ENCODE peak calls at places on chromosomes 4 and X, in nine cellular contexts. L is MM.1S; D is cardiac muscle cell; Z is adrenal gland; O is BJ; N is gastrocnemius medialis; I is right cardiac atrium; Q is CD8-positive, alpha-beta memory T cell; X is effector memory CD4-positive, alpha-beta T cell. J is an unnamed sample. For H3K27me3, the result is how much of the 10 kb centered on the place peaks cover.

GRCh38 chr4:32488690-32489089 is 1768.5 kb downstream of the PCDH7 start:
- DNase-seq in D (peak), Q (no peak), Z (no peak), O (no peak), L (no peak), N (no peak), I (no peak), X (no peak), J (no peak)

GRCh38 chr4:141464366-141464765 is 172.0 kb upstream of the IL15 start:
- DNase-seq in N (no peak), L (no peak), X (no peak), Q (no peak), D (no peak), O (no peak), Z (peak), I (no peak), J (no peak)

GRCh38 chr4:169152899-169153298 is 117.9 kb downstream of the SH3RF1 start:
- DNase-seq in L (no peak), Q (no peak), N (no peak), O (no peak), X (no peak), I (no peak), D (no peak), Z (no peak), J (peak)

GRCh38 chr4:107548211-107548905 is 171.7 kb downstream of the PAPSS1 start:
- DNase-seq in Z (no peak), N (no peak), O (no peak), X (no peak), Q (no peak), D (peak), I (no peak), L (no peak), J (no peak)

GRCh38 chr4:74608151-74608949 is 163.4 kb downstream of the AREG start:
- DNase-seq in Z (no peak), D (peak), L (no peak), I (no peak), Q (no peak), X (no peak), N (no peak), O (no peak), J (no peak)

GRCh38 chr4:184506527-184507121 is 32.3 kb upstream of the IRF2 start:
- DNase-seq in O (no peak), Q (peak), I (no peak), D (no peak), N (no peak), Z (no peak), L (peak), X (no peak), J (peak)

GRCh38 chrX:45850775-45851433 is 650.2 kb upstream of the DIPK2B start:
- DNase-seq in Z (no peak), X (no peak), I (peak), N (no peak), D (peak), O (no peak), Q (peak), L (peak), J (peak)

GRCh38 chr4:76550966-76551780 is 116.1 kb downstream of the SHROOM3 start:
- DNase-seq in I (no peak), Z (no peak), D (peak), N (no peak), L (no peak), X (no peak), Q (no peak), O (no peak), J (no peak)

GRCh38 chr4:84814100-84814750 is 152.3 kb downstream of the WDFY3 start:
- DNase-seq in Z (peak), D (peak), Q (no peak), X (no peak), N (peak), O (peak), L (no peak), I (no peak), J (no peak)

GRCh38 chr4:64266263-64266662 is 143.0 kb downstream of the TECRL start:
- DNase-seq in I (no peak), Z (no peak), N (no peak), O (no peak), Q (no peak), X (no peak), L (no peak), D (no peak), J (no peak)

GRCh38 chr4:10554694-10555093 is 97.5 kb upstream of the ZNF518B start:
- DNase-seq in L (peak), Q (peak), D (peak), Z (peak), O (no peak), I (no peak), N (no peak), X (peak), J (peak)

GRCh38 chr4:118803253-118803652 is 32.7 kb downstream of the SEC24D start:
- DNase-seq in X (no peak), N (no peak), D (no peak), I (no peak), Z (no peak), Q (no peak), L (no peak), O (no peak), J (no peak)

GRCh38 chrX:23554304-23554703 is 113.0 kb upstream of the PRDX4 start:
- DNase-seq in D (peak), Z (no peak), L (peak), O (no peak), X (no peak), N (no peak), I (no peak), Q (no peak), J (no peak)

GRCh38 chr4:17013382-17014006 is 115.0 kb upstream of the LDB2 start:
- DNase-seq in L (no peak), Q (no peak), Z (no peak), N (no peak), I (no peak), D (peak), X (no peak), O (peak), J (peak)

GRCh38 chr4:187633245-187633644 is 362.3 kb upstream of the ZFP42 start:
- DNase-seq in D (no peak), Z (no peak), L (no peak), X (no peak), N (no peak), O (no peak), Q (no peak), I (no peak), J (no peak)

GRCh38 chr4:84917087-84917821 is 49.2 kb downstream of the WDFY3 start:
- DNase-seq in I (peak), L (no peak), Q (no peak), X (no peak), Z (peak), N (no peak), D (no peak), O (no peak), J (no peak)

GRCh38 chr4:52376107-52376704 is 282.9 kb downstream of the USP46 start:
- DNase-seq in X (no peak), L (peak), N (no peak), I (no peak), Z (peak), Q (peak), D (peak), O (peak), J (no peak)

GRCh38 chrX:84156831-84157230 is 31.2 kb downstream of the RPS6KA6 start:
- DNase-seq in Z (no peak), N (no peak), I (no peak), X (no peak), L (no peak), D (no peak), O (no peak), Q (no peak), J (no peak)

GRCh38 chrX:110665636-110666035 is 130.0 kb downstream of the CHRDL1 start:
- DNase-seq in I (peak), Z (no peak), Q (no peak), O (no peak), D (peak), N (no peak), X (no peak), L (peak), J (peak)

GRCh38 chr4:25654031-25654970 is 1.4 kb upstream of the SLC34A2 start:
- DNase-seq in Z (no peak), N (no peak), Q (no peak), L (no peak), X (no peak), D (peak), I (no peak), O (no peak), J (no peak)

GRCh38 chr4:105546086-105546485 is 6.3 kb upstream of the ARHGEF38 start:
- DNase-seq in X (no peak), D (no peak), Z (no peak), I (no peak), L (no peak), O (no peak), Q (no peak), N (no peak), J (no peak)

GRCh38 chr4:143372093-143372915 is 35.6 kb downstream of the GAB1 start:
- DNase-seq in D (no peak), O (no peak), N (no peak), L (no peak), X (no peak), Q (no peak), Z (no peak), I (no peak), J (no peak)

GRCh38 chr4:185318679-185319078 is 77.0 kb downstream of the LRP2BP start:
- DNase-seq in Q (no peak), D (peak), L (peak), I (no peak), O (no peak), Z (no peak), X (no peak), N (no peak), J (peak)

DNA sequence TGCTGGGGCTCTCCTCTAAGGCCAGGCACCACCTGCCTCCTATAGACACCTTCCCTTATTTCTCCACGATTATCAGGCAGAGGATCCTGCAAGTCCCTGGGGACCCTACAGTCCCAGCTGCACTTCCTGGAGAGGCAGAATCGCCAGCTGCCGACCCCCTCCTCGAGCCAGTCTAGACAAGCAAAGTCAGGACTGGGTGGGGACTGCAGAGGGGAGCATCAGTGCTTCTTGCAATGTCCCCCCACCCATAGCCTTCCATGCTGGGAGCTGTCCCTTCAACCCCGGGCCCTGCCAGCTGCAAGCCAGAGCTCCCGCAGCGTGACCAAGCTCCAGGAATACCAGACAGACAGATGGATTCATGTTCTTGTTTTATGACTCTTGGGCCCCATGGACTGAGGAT is 1.4 kb upstream of the CRMP1 start:
- DNase-seq in N (no peak), D (no peak), O (no peak), L (no peak), Z (no peak), X (no peak), Q (no peak), I (no peak), J (no peak)
- H3K27me3 ChIP-seq in N (half or more), D (half or more), O (under half), L (under half), Z (half or more), X (under half), Q (under half), I (under half), J (half or more)

GRCh38 chr4:146654976-146655761 is 16.5 kb downstream of the POU4F2 start:
- DNase-seq in X (no peak), Q (no peak), O (no peak), L (no peak), D (peak), Z (no peak), I (peak), N (no peak), J (peak)

GRCh38 chr4:146649232-146649631 is 10.5 kb downstream of the POU4F2 start:
- DNase-seq in Q (no peak), X (no peak), L (no peak), I (no peak), O (no peak), Z (no peak), D (no peak), N (no peak), J (no peak)

GRCh38 chr4:146650034-146650433 is 11.3 kb downstream of the POU4F2 start:
- DNase-seq in L (no peak), I (no peak), O (no peak), D (no peak), Z (no peak), X (no peak), N (no peak), Q (no peak), J (no peak)

DNA sequence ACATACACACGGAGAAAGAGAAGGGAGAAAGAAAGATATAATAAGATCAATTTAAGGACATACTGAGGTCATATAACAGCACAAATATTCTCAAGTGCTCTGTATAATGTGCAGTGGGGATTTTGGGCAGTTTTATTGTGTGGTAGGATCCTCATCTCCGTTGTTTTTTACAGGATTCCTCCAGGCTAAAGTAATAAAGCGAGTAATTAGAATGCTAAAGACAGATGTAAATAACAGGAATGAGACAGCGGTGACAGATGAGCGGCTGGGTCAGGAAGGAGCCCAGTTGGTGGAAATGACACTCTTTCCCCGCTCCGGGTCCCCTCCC is 15.9 kb downstream of the POU4F2 start:
- DNase-seq in L (no peak), X (no peak), I (no peak), O (no peak), Q (no peak), D (peak), Z (no peak), N (no peak), J (no peak)
- H3K4me3 ChIP-seq in L (peak), X (no peak), I (peak), O (peak), Q (no peak), D (peak), Z (no peak), N (peak), J (peak)

DNA sequence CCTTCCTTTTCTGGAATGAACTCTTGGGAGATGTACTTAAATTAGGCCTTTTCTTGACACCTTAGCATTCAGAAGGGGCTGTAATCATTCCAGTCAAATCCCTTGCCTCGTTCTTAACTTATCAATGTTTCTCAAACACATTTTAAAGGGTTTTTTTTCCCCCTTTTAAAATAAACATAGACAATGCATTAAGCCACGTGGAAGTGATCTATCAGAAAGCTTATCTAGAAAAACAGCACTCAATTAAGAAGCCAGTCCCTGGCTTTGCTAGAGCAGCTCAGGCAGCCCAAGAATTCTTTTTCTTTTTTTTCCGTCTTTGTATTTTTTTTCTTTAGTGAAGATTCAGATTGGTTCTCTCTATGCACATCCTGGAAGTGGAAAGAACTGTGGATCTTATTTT is 118.2 kb downstream of the PCDH7 start:
- DNase-seq in D (no peak), N (no peak), Z (no peak), X (no peak), I (no peak), Q (no peak), L (no peak), O (no peak), J (no peak)
- H3K27me3 ChIP-seq in D (under half), N (under half), Z (under half), X (under half), I (under half), Q (under half), L (under half), O (under half), J (under half)

GRCh38 chr4:152524429-152524828 is 11.5 kb downstream of the FBXW7 start:
- DNase-seq in I (no peak), D (no peak), L (no peak), Z (no peak), X (no peak), N (no peak), Q (no peak), O (no peak), J (no peak)
- H3K4me3 ChIP-seq in I (no peak), D (no peak), L (no peak), Z (no peak), X (no peak), N (no peak), Q (no peak), O (no peak), J (no peak)

GRCh38 chrX:40449396-40449795 is 131.4 kb upstream of the ATP6AP2 start:
- DNase-seq in O (no peak), L (no peak), Z (no peak), N (no peak), X (no peak), I (no peak), Q (no peak), D (no peak), J (no peak)
- H3K27me3 ChIP-seq in O (under half), L (under half), Z (under half), N (under half), X (under half), I (under half), Q (under half), D (under half), J (under half)

GRCh38 chr4:158770671-158771070 is 1.8 kb downstream of the FNIP2 start:
- DNase-seq in D (no peak), O (no peak), X (no peak), L (no peak), Q (no peak), Z (no peak), N (no peak), I (no peak), J (no peak)
- H3K4me3 ChIP-seq in D (peak), O (no peak), X (no peak), L (no peak), Q (no peak), Z (no peak), N (peak), I (peak), J (no peak)

DNA sequence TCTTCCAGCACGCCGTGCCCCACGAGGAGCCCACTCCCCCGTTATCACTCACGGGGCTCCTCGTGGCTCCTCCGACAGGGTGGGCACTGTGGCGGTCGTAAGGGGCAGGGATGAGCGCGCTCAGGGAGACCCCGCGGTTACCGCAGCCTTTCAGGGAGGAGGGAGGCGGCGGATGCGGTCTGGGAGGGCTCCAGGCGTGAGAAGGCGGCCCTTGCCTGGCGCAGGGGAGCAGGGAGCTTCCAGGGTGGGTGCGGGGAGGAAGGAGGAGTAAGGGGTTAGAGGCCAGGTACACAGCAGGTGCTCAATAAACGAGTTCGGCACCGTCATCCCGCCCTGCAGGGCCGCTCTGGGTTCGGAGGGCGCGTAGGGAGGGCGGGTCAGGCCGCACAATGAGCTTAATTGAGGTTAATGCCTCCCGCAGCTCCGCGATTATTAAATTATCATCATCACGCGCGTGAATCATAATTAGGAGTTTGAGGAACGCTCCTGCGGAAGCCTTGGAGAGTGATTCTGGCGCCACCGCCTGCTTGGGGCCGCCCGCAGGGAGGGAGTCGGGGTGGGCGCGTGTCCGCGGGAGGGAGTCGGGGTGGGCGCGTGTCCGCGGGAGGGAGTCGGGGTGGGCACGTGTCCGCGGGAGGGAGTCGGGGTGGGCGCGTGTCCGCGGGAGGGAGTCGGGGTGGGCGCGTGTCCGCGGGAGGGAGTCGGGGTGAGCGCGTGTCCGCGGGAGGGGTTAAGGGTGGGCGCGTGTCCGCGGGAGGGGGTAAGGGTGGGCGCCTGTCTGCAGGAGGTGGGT is 7.6 kb upstream of the NKX1-1 start:
- DNase-seq in D (no peak), O (no peak), X (no peak), N (no peak), Q (no peak), Z (no peak), I (no peak), L (no peak), J (peak)
- H3K27me3 ChIP-seq in D (half or more), O (under half), X (under half), N (half or more), Q (under half), Z (half or more), I (under half), L (under half), J (half or more)

GRCh38 chr4:172996571-172997216 is 171.9 kb upstream of the GALNT7 start:
- DNase-seq in N (no peak), X (no peak), O (no peak), L (no peak), D (peak), Q (no peak), Z (no peak), I (no peak), J (no peak)

GRCh38 chr4:172998527-172999469 is 169.8 kb upstream of the GALNT7 start:
- DNase-seq in X (no peak), Z (no peak), L (no peak), D (peak), O (no peak), N (no peak), I (no peak), Q (no peak), J (no peak)

GRCh38 chr4:172997851-172998250 is 170.8 kb upstream of the GALNT7 start:
- DNase-seq in O (no peak), Z (no peak), X (no peak), N (no peak), D (no peak), I (no peak), Q (no peak), L (no peak), J (no peak)

GRCh38 chr4:172995704-172996103 is 172.9 kb upstream of the GALNT7 start:
- DNase-seq in N (no peak), I (no peak), D (no peak), X (no peak), Q (no peak), Z (no peak), O (no peak), L (no peak), J (no peak)

DNA sequence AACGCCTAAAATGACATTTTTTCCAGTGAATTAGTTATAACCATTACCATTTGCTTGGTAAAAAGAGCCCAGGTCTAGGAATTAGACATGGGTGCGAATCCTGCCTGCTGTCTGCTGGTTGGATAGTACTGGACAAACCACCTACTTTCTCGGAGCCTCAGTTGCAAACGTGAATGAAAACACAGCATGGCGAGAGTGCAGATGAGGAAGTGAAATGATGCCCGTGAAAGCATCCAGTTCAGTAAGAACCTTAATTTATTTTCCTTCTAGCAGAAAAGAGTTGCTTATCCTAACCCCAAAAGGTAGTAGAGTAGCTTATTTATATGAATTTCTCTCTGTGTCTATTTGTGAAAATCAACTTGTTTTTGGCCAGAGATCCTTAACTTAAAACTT is 171.4 kb upstream of the GALNT7 start:
- DNase-seq in L (no peak), Z (no peak), Q (no peak), X (no peak), N (no peak), I (no peak), D (no peak), O (no peak), J (no peak)
- H3K4me3 ChIP-seq in L (no peak), Z (no peak), Q (no peak), X (no peak), N (no peak), I (no peak), D (no peak), O (no peak), J (no peak)

J was measured in endodermal cell.